ENCODE peak calls at places on chromosomes 6 and 20, in six cellular contexts. J, U, E, V, C and N are unnamed samples.

GRCh38 chr6:69933239-69933638 is 66.9 kb downstream of the COL19A1 start:
- DNase-seq in J (no peak), U (no peak), E (peak), V (no peak), C (no peak), N (no peak)

GRCh38 chr20:59933296-59933848 is at the start of gene SYCP2:
- DNase-seq in J (peak), U (peak), E (peak), V (no peak), C (no peak), N (no peak)

GRCh38 chr6:152948150-152948768 is 34.6 kb downstream of the FBXO5 start:
- DNase-seq in J (no peak), U (peak), E (peak), V (peak), C (no peak), N (peak)

GRCh38 chr20:38804682-38805501 is 605 bp upstream of the PPP1R16B start:
- DNase-seq in J (peak), U (no peak), E (peak), V (no peak), C (no peak), N (no peak)

GRCh38 chr20:17556842-17557674 is 12.8 kb upstream of the DSTN start:
- DNase-seq in J (peak), U (no peak), E (peak), V (no peak), C (peak), N (peak)

GRCh38 chr20:24619212-24619611 is 149.8 kb downstream of the SYNDIG1 start:
- DNase-seq in J (no peak), U (no peak), E (no peak), V (no peak), C (no peak), N (no peak)

GRCh38 chr6:149445573-149445972 is 39.2 kb downstream of the ZC3H12D start:
- DNase-seq in J (no peak), U (no peak), E (no peak), V (no peak), C (no peak), N (no peak)

GRCh38 chr6:119076966-119077642 is 1.4 kb downstream of the FAM184A start:
- DNase-seq in J (no peak), U (no peak), E (no peak), V (no peak), C (no peak), N (no peak)

GRCh38 chr6:37049990-37050853 is 44.8 kb downstream of the FGD2 start:
- DNase-seq in J (peak), U (no peak), E (no peak), V (no peak), C (no peak), N (no peak)

GRCh38 chr6:109024784-109025183 is 69.9 kb downstream of the SESN1 start:
- DNase-seq in J (no peak), U (no peak), E (peak), V (no peak), C (no peak), N (no peak)

GRCh38 chr6:24504274-24504641 is 9.5 kb downstream of the ALDH5A1 start:
- DNase-seq in J (no peak), U (peak), E (no peak), V (no peak), C (no peak), N (no peak)

GRCh38 chr20:3312940-3313656 is 74.1 kb upstream of the SLC4A11 start:
- DNase-seq in J (peak), U (peak), E (peak), V (no peak), C (peak), N (peak)

GRCh38 chr6:33249732-33250625 is 21.7 kb downstream of the VPS52 start:
- DNase-seq in J (peak), U (no peak), E (peak), V (no peak), C (no peak), N (no peak)

GRCh38 chr6:25769983-25770382 is 15.4 kb downstream of the SLC17A4 start:
- DNase-seq in J (peak), U (peak), E (no peak), V (no peak), C (peak), N (no peak)

GRCh38 chr6:47715782-47716181 is 17.4 kb downstream of the ADGRF4 start:
- DNase-seq in J (no peak), U (no peak), E (no peak), V (no peak), C (no peak), N (no peak)

GRCh38 chr6:158408552-158409130 is 96.4 kb downstream of the TULP4 start:
- DNase-seq in J (peak), U (no peak), E (peak), V (no peak), C (no peak), N (no peak)

DNA sequence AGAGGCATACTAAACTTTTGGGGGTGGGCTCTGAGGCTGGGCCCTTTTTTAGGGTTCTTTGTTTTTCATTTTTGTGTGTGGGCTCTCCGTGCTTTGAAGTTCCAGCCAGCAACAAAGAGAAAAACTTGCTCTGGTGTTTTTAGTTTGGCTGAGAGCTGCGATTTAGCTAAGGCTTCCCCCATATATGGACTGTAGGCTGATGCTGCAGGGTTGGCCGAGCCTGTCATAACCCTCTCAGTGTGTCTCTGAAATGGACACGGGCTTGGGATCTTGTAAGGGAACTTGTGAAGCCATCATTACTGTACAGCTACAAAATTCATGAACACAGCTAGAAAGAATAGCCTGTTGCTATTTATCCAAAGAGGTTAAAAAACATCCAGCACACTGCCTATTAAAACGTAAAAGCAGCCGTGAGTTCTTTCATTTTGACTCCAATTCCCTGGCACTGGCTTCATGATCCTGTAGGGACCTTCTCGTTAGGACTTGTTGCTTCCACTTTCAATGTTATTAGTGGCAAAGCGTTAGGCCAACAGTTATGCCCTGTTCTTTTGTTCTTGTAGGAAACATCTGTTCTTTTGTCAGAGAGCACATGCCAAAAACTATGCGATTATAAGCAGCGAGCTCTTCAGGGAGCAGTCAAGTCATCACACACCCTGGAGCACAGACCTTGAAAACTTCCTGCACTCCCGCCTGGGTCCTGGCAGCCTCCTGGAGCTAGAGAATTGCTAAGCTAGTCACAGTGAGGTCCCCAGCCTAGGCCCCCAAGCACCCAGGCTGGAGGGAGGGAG is 609.7 kb upstream of the ARID1B start:
- DNase-seq in J (no peak), U (no peak), E (peak), V (peak), C (no peak), N (no peak)
- H3K4me3 ChIP-seq in J (no peak), U (no peak), E (peak), V (peak), C (no peak), N (no peak)

GRCh38 chr6:134022650-134023049 is 29.8 kb downstream of the SLC2A12 start:
- DNase-seq in J (no peak), U (no peak), E (no peak), V (no peak), C (no peak), N (peak)

GRCh38 chr6:134021396-134022122 is 30.9 kb downstream of the SLC2A12 start:
- DNase-seq in J (no peak), U (no peak), E (no peak), V (no peak), C (no peak), N (no peak)

GRCh38 chr6:134020543-134020942 is 31.9 kb downstream of the SLC2A12 start:
- DNase-seq in J (no peak), U (no peak), E (no peak), V (no peak), C (no peak), N (peak)

GRCh38 chr6:134020968-134021367 is 31.5 kb downstream of the SLC2A12 start:
- DNase-seq in J (no peak), U (no peak), E (no peak), V (no peak), C (no peak), N (no peak)

DNA sequence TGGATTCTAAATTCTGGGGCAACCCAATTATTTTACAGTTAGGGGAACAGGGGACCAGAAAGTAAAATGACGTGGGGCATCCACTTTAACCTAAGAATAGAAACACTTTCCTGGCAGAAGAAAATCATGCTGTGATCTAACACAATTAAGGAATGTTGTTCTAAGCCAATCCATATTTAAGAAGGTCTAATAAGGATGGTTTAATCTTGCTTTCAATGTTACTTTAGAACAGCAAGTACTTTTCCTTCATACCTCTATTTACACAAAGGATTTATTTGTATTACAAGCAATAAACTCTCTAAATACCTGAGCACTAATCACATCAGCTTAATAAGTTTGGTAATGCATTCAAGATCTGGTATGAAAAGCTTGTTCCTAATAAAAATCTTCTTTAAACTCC is 32.4 kb downstream of the SLC2A12 start:
- DNase-seq in J (no peak), U (no peak), E (no peak), V (no peak), C (no peak), N (peak)
- TF ChIP-seq CTCF in J (no peak), U (no peak), E (no peak), V (no peak), C (no peak), N (no peak)

DNA sequence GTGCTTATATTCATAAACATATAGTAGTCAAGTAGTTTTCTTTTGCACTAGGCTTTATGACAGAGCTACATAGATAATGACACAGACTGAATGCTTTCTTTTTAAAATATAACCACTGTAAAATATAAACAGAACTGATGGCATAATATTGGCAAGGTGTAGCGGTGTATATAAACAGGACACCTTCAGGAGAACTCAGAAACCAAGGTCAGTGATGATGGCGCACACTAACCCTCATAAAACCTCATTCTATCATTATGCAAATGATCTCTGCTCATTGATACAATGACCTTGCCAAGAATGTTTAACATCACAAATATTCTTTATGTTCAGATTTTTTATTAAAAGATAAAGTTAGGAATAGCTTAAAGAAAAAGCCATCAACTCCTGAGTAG is 48.5 kb upstream of the DST start:
- DNase-seq in J (no peak), U (no peak), E (no peak), V (no peak), C (no peak), N (no peak)
- H3K4me3 ChIP-seq in J (no peak), U (peak), E (peak), V (peak), C (no peak), N (no peak)

GRCh38 chr6:6105472-6106036 is 98.8 kb upstream of the NRN1 start:
- DNase-seq in J (no peak), U (peak), E (no peak), V (no peak), C (no peak), N (no peak)
- TF ChIP-seq CTCF in J (no peak), U (no peak), E (no peak), V (no peak), C (no peak), N (peak)

GRCh38 chr6:93417421-93417996 is 1.9 kb downstream of the EPHA7 start:
- DNase-seq in J (no peak), U (peak), E (peak), V (no peak), C (no peak), N (no peak)

GRCh38 chr6:93418448-93419303 is 683 bp downstream of the EPHA7 start:
- DNase-seq in J (peak), U (peak), E (peak), V (no peak), C (peak), N (no peak)

GRCh38 chr6:93419304-93420162 is at the start of gene EPHA7:
- DNase-seq in J (peak), U (peak), E (peak), V (peak), C (peak), N (peak)

GRCh38 chr6:93418113-93418447 is 1.3 kb downstream of the EPHA7 start:
- DNase-seq in J (no peak), U (no peak), E (no peak), V (no peak), C (no peak), N (no peak)

GRCh38 chr6:93420163-93420806 is 926 bp upstream of the EPHA7 start:
- DNase-seq in J (no peak), U (no peak), E (no peak), V (no peak), C (no peak), N (no peak)
- H3K4me3 ChIP-seq in J (no peak), U (peak), E (peak), V (no peak), C (peak), N (peak)